ENCODE peak calls at places on chromosomes 2 and 18, in six cellular contexts. P, S, H, O, M and I are unnamed samples. For H3K4me1, the result is how much of the 10 kb centered on the place peaks cover.

GRCh38 chr2:29423267-29423666 is 308.1 kb downstream of the CLIP4 start:
- DNase-seq in M (no peak), O (no peak), P (no peak), S (no peak), H (no peak), I (no peak)

GRCh38 chr2:217802261-217802660 is 200.5 kb downstream of the TNS1 start:
- DNase-seq in H (no peak), O (no peak), S (no peak), M (no peak), P (peak), I (no peak)

GRCh38 chr2:19119326-19120001 is 239.0 kb downstream of the OSR1 start:
- DNase-seq in H (no peak), M (no peak), S (no peak), P (no peak), O (no peak), I (no peak)

GRCh38 chr2:127859712-127860085 is 1.7 kb upstream of the POLR2D start:
- DNase-seq in O (peak), H (peak), P (no peak), S (peak), M (peak), I (peak)

GRCh38 chr2:135164431-135164830 is 112.3 kb downstream of the RAB3GAP1 start:
- DNase-seq in M (no peak), H (no peak), P (no peak), S (no peak), O (no peak), I (no peak)

GRCh38 chr2:75605770-75606535 is 40.6 kb upstream of the MRPL19 start:
- DNase-seq in O (no peak), H (no peak), M (no peak), P (no peak), S (no peak), I (no peak)

GRCh38 chr2:225670111-225670974 is 270.8 kb downstream of the NYAP2 start:
- DNase-seq in O (no peak), M (peak), P (no peak), S (no peak), H (no peak), I (no peak)

GRCh38 chr2:191231995-191232394 is 13.2 kb upstream of the MYO1B start:
- DNase-seq in M (no peak), H (no peak), P (no peak), S (no peak), O (no peak), I (no peak)

GRCh38 chr2:109654316-109655050 is 40.3 kb downstream of the SOWAHC start:
- DNase-seq in S (no peak), P (no peak), M (no peak), O (no peak), H (no peak), I (no peak)

GRCh38 chr18:6270791-6271216 is 143.9 kb downstream of the L3MBTL4 start:
- DNase-seq in H (no peak), S (no peak), O (no peak), M (no peak), P (no peak), I (no peak)

GRCh38 chr18:74013955-74014354 is 133.7 kb downstream of the FBXO15 start:
- DNase-seq in P (no peak), H (no peak), S (no peak), O (no peak), M (no peak), I (no peak)

GRCh38 chr2:95166065-95166763 is 605 bp downstream of the ZNF2 start:
- DNase-seq in M (no peak), H (no peak), S (no peak), P (no peak), O (no peak), I (no peak)

GRCh38 chr2:201618744-201619654 is 24.3 kb downstream of the TMEM237 start:
- DNase-seq in M (no peak), S (peak), O (peak), H (no peak), P (peak), I (peak)

GRCh38 chr2:231696004-231696367 is 12.3 kb upstream of the PTMA start:
- DNase-seq in S (no peak), H (no peak), P (no peak), M (no peak), O (no peak), I (no peak)

GRCh38 chr18:12589419-12589818 is 68.5 kb downstream of the SPIRE1 start:
- DNase-seq in M (no peak), S (no peak), O (no peak), P (no peak), H (no peak), I (no peak)

GRCh38 chr2:53787911-53788289 is 1.1 kb downstream of the ERLEC1 start:
- DNase-seq in O (no peak), S (no peak), M (no peak), H (no peak), P (no peak), I (no peak)

GRCh38 chr18:44942073-44942472 is 261.4 kb downstream of the SETBP1 start:
- DNase-seq in P (no peak), H (no peak), M (no peak), O (no peak), S (no peak), I (no peak)

GRCh38 chr2:27306657-27307544 is 1.3 kb downstream of the UCN start:
- DNase-seq in M (no peak), H (no peak), O (no peak), P (no peak), S (peak), I (no peak)

GRCh38 chr2:229445013-229445412 is 173.9 kb upstream of the PID1 start:
- DNase-seq in O (no peak), M (no peak), S (peak), H (peak), P (peak), I (peak)

GRCh38 chr2:49490710-49491109 is 336.4 kb upstream of the FSHR start:
- DNase-seq in O (peak), M (peak), H (no peak), S (peak), P (no peak), I (no peak)

GRCh38 chr2:29304399-29304798 is 189.2 kb downstream of the CLIP4 start:
- DNase-seq in O (no peak), M (no peak), S (no peak), P (no peak), H (no peak), I (no peak)

GRCh38 chr2:155145758-155146229 is 447.3 kb downstream of the KCNJ3 start:
- DNase-seq in M (peak), O (no peak), P (no peak), H (no peak), S (no peak), I (no peak)

GRCh38 chr2:84891355-84892010 is 10.6 kb upstream of the TRABD2A start:
- DNase-seq in M (no peak), P (no peak), O (peak), S (no peak), H (no peak), I (no peak)

GRCh38 chr18:50819027-50819726 is 639 bp downstream of the MRO start:
- DNase-seq in H (no peak), M (peak), S (peak), P (no peak), O (peak), I (no peak)

GRCh38 chr18:37778417-37779165 is 213.0 kb upstream of the CELF4 start:
- DNase-seq in P (peak), O (peak), M (peak), H (no peak), S (peak), I (peak)

GRCh38 chr18:10421859-10422258 is 32.6 kb upstream of the APCDD1 start:
- DNase-seq in H (no peak), P (no peak), S (no peak), O (no peak), M (no peak), I (no peak)

GRCh38 chr2:233288663-233289062 is 19.0 kb upstream of the SAG start:
- DNase-seq in M (no peak), P (no peak), S (no peak), H (no peak), O (no peak), I (no peak)

GRCh38 chr2:193240752-193241151 is 1046.0 kb upstream of the TMEFF2 start:
- DNase-seq in H (no peak), M (peak), S (no peak), O (no peak), P (no peak), I (no peak)

GRCh38 chr18:76973512-76974302 is 151.3 kb downstream of the ZNF236 start:
- DNase-seq in M (no peak), O (no peak), S (no peak), P (no peak), H (no peak), I (no peak)

GRCh38 chr2:214242797-214243196 is 168.1 kb upstream of the VWC2L start:
- DNase-seq in P (no peak), S (no peak), H (no peak), O (no peak), M (no peak), I (no peak)
- H3K4me1 ChIP-seq in P (under half), S (under half), H (under half), O (under half), M (under half), I (under half)

GRCh38 chr2:223243233-223243632 is 191.2 kb downstream of the KCNE4 start:
- DNase-seq in M (no peak), S (no peak), O (no peak), P (no peak), H (no peak), I (no peak)

GRCh38 chr2:223251656-223252229 is 199.8 kb downstream of the KCNE4 start:
- DNase-seq in O (no peak), P (no peak), M (no peak), S (no peak), H (no peak), I (no peak)

GRCh38 chr2:223247136-223247535 is 195.1 kb downstream of the KCNE4 start:
- DNase-seq in P (no peak), O (no peak), H (no peak), M (no peak), S (no peak), I (no peak)
- TF ChIP-seq CTCF in P (no peak), O (no peak), H (no peak), M (peak), S (no peak), I (no peak)

DNA sequence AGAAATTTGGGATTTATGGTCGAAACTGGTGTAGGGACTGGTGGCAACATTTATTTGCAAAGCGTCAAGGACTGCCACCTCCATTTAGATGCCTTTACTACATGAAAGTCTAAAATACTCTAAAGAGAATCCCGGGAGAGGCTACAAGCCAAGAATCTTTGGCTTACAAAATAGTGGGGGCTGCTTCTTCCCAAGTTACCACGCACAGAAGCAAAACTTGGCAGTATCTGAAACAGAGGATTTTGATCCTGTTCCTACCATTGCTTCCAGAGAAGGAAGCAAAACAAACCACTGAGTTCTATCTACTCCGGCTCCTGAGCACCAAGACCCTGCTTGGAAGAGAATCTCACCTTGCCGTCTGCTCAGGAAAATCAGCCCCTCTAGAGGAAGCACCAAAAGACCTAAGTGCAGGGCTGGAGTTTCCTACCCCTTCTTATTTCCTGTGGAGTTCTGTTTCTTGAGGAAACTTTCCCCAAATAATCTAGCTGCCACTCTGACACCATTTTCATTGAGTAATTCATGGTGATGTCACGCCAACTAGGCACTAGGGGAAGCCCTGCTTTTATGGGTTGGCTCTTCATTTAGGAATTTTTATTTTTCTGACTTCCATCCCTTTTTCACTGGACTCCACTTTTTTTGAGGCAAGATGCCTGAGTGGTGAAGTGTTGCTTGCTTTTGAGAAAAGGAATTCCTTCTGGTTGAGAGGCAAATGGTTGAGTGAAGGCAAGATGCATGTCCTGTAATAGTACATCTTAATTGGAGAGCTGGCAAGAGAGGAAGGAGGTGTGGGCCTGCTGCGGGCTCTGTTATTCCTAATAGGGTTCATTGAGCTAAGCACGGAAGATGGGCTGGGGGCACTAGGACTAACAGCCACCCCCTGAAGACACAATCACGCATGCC is 36.8 kb upstream of the EML4 start:
- DNase-seq in S (no peak), H (no peak), O (no peak), P (no peak), M (no peak), I (no peak)
- H3K4me1 ChIP-seq in S (under half), H (under half), O (under half), P (half or more), M (under half), I (under half)

DNA sequence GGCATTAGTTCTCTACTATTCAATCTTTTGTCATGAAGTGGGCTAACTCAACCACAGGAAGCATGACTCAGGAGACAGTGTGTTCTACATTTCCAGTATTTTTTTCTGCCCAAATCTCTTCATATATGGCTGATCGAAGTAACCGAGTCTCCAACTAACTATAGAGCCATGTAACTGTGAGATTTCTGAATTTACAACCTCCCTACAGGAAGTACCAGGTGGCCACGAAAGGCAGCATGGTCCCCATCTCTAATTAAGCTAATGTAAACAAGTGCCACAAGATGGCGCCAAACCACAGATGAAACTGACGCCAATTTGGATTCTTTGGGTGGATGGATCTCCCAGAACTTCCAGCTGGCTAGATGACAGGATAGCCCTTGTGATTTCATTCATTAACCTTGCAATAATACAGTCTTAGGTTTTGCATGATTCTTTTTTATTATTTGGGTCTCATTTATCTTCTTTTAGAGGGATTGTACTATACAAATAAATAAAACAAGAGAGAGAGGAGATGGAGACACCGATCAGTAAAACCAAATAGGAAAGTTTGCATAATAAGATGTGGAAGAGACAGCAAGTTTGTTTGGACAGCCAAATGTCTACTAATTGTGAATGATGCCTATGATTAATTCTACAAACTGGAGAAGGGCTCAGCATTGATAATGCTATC is 18.3 kb upstream of the ARHGAP15 start:
- DNase-seq in P (peak), H (peak), O (peak), S (no peak), M (peak), I (no peak)
- TF ChIP-seq CTCF in P (peak), H (peak), O (peak), S (peak), M (peak), I (peak)

DNA sequence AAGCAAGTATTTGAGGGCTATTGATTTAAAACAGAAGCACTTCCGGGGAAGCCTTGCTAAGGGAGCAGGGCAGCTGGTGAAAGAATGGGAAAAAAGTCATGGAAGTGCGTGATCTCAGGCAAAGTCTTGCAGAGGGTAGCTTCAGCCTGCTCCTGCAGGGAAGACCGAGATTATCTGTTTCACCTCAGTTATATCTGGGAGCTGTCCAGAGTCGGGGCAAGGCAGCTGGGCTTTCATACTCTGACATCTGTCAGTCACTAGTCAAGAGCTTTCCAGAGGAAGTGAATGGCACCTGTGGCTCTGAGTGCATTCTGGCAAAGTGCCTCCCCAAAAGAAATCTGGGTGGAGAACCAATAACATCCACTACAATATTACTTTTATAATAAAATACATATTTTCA is 8.7 kb downstream of the NXPH2 start:
- DNase-seq in S (no peak), P (no peak), O (no peak), H (no peak), M (no peak), I (no peak)
- H3K4me1 ChIP-seq in S (under half), P (under half), O (under half), H (under half), M (under half), I (under half)